ENCODE peak calls at places on chromosomes 5 and 9, in ten cellular contexts. T, X, I, P, D, M, O, E, C and L are unnamed samples.

GRCh38 chr5:109146611-109147010 is 263.2 kb downstream of the PJA2 start:
- DNase-seq in O (no peak), C (no peak), T (no peak), I (no peak), M (no peak), P (no peak), E (no peak), D (no peak), X (no peak), L (no peak)

GRCh38 chr5:158378931-158379330 is 520.0 kb upstream of the CLINT1 start:
- DNase-seq in C (no peak), D (no peak), I (no peak), M (no peak), X (no peak), T (no peak), P (no peak), O (no peak), E (no peak), L (no peak)

GRCh38 chr9:38315085-38315595 is 77.4 kb upstream of the ALDH1B1 start:
- DNase-seq in X (no peak), T (no peak), D (no peak), O (no peak), I (no peak), M (no peak), C (no peak), P (no peak), E (no peak), L (no peak)

GRCh38 chr9:89219637-89220036 is 41.0 kb upstream of the SHC3 start:
- DNase-seq in M (no peak), D (no peak), E (no peak), C (no peak), O (no peak), T (no peak), P (no peak), I (no peak), X (no peak), L (no peak)

GRCh38 chr5:117621921-117622320 is 1047.3 kb upstream of the SEMA6A start:
- DNase-seq in P (no peak), E (no peak), T (no peak), I (no peak), C (no peak), X (no peak), O (no peak), D (no peak), M (no peak), L (no peak)

GRCh38 chr5:154202379-154203260 is 12.1 kb downstream of the GALNT10 start:
- DNase-seq in T (no peak), O (no peak), D (no peak), C (no peak), M (no peak), P (no peak), X (no peak), I (no peak), E (no peak), L (no peak)

GRCh38 chr9:91659529-91660294 is 236.1 kb upstream of the NFIL3 start:
- DNase-seq in E (no peak), O (peak; percentile 35), T (no peak), D (no peak), X (no peak), P (no peak), I (no peak), C (no peak), M (no peak), L (no peak)

GRCh38 chr5:89471556-89471955 is 588.6 kb upstream of the MEF2C start:
- DNase-seq in M (no peak), C (no peak), P (no peak), E (no peak), T (no peak), D (no peak), X (no peak), O (no peak), I (no peak), L (no peak)

GRCh38 chr9:116027096-116027495 is 126.5 kb upstream of the PAPPA start:
- DNase-seq in O (no peak), P (no peak), C (no peak), T (no peak), X (no peak), E (no peak), M (no peak), D (no peak), I (no peak), L (no peak)

GRCh38 chr5:103523319-103523718 is 39.3 kb downstream of the NUDT12 start:
- DNase-seq in M (no peak), X (no peak), O (no peak), P (no peak), E (no peak), D (no peak), T (no peak), I (no peak), C (no peak), L (peak; percentile 95)

GRCh38 chr5:76947064-76947463 is 5.8 kb upstream of the CRHBP start:
- DNase-seq in M (no peak), D (no peak), P (no peak), T (no peak), I (no peak), O (no peak), E (no peak), X (no peak), C (no peak), L (no peak)

GRCh38 chr9:74821636-74822035 is 66.1 kb downstream of the TRPM6 start:
- DNase-seq in T (no peak), I (no peak), M (no peak), X (no peak), E (no peak), O (no peak), P (no peak), D (no peak), C (no peak), L (no peak)

GRCh38 chr5:123800640-123801039 is 288.7 kb downstream of the CSNK1G3 start:
- DNase-seq in M (no peak), X (no peak), P (no peak), T (no peak), I (no peak), E (no peak), D (no peak), O (no peak), C (no peak), L (no peak)

GRCh38 chr9:94714494-94714893 is 12.0 kb upstream of the AOPEP start:
- DNase-seq in I (no peak), M (no peak), P (no peak), E (no peak), X (no peak), D (no peak), T (no peak), O (no peak), C (no peak), L (no peak)

GRCh38 chr9:122095010-122095767 is 2.1 kb upstream of the TTLL11 start:
- DNase-seq in E (peak; percentile 43), O (peak; percentile 52), I (no peak), X (peak; percentile 41), C (no peak), T (no peak), D (no peak), P (no peak), M (no peak), L (peak; percentile 66)

DNA sequence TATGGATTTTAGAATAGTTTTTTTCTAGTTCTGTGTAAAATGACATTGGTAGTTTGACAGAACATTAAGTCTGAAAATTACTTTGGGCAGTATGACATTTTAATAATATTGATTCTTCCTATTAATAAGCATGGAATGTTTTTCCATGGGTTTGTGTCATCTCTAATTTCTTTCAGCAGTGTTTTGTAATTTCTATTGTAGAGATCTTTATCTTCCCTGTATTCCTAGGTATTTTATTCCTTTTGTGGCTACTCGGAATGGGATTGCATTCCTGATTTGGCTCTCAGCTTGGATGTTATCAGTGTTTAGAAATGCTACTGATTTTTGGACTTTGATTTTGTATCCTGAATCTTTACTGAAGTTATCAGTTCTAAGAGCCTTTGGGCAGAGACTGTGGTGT is 420.4 kb downstream of the KIAA0825 start:
- DNase-seq in I (no peak), M (no peak), X (no peak), E (no peak), D (no peak), O (no peak), T (no peak), P (no peak), C (no peak), L (no peak)
- H3K9me3 ChIP-seq in I (no peaks in the 10 kb centered on the region), M (no peaks in the 10 kb centered on the region), X (no peaks in the 10 kb centered on the region), E (no peaks in the 10 kb centered on the region), D (no peaks in the 10 kb centered on the region), O (no peaks in the 10 kb centered on the region), T (no peaks in the 10 kb centered on the region), P (no peaks in the 10 kb centered on the region), C (no peaks in the 10 kb centered on the region), L (no peaks in the 10 kb centered on the region)

GRCh38 chr9:108296056-108296455 is 559.7 kb downstream of the ACTL7B start:
- DNase-seq in E (no peak), M (no peak), D (no peak), T (no peak), I (no peak), X (no peak), C (no peak), O (no peak), P (no peak), L (no peak)
- H3K27ac ChIP-seq in E (no peak overlapping the region), M (no peak overlapping the region), D (peak overlapping the region; percentile 1), T (no peak overlapping the region), I (no peak overlapping the region), X (no peak overlapping the region), C (no peak overlapping the region), O (no peak overlapping the region), P (no peak overlapping the region), L (no peak overlapping the region)

GRCh38 chr9:135647897-135648296 is 8.6 kb upstream of the GLT6D1 start:
- DNase-seq in I (no peak), O (no peak), D (no peak), T (no peak), C (no peak), X (no peak), E (no peak), M (no peak), P (no peak), L (no peak)
- H3K9me3 ChIP-seq in I (peaks cover 3% of the 10 kb centered on the region), O (peaks cover 79% of the 10 kb centered on the region), D (no peaks in the 10 kb centered on the region), T (peaks cover 43% of the 10 kb centered on the region), C (peaks cover 29% of the 10 kb centered on the region), X (peaks cover 22% of the 10 kb centered on the region), E (peaks cover 5% of the 10 kb centered on the region), M (peaks cover 15% of the 10 kb centered on the region), P (peaks cover 21% of the 10 kb centered on the region), L (no peaks in the 10 kb centered on the region)

GRCh38 chr9:127506814-127507750 is 55.8 kb downstream of the LRSAM1 start:
- DNase-seq in E (no peak), O (no peak), P (peak; percentile 63), I (no peak), C (no peak), X (no peak), T (no peak), D (no peak), M (no peak), L (no peak)

GRCh38 chr9:127507751-127508648 is 56.7 kb downstream of the LRSAM1 start:
- DNase-seq in X (no peak), P (peak; percentile 65), O (no peak), T (no peak), D (no peak), E (no peak), I (no peak), C (no peak), M (no peak), L (no peak)

GRCh38 chr9:127508901-127509260 is 57.6 kb downstream of the LRSAM1 start:
- DNase-seq in T (no peak), I (no peak), O (no peak), D (no peak), P (peak; percentile 62), X (no peak), C (no peak), M (no peak), E (no peak), L (no peak)

GRCh38 chr9:127509261-127509954 is 58.1 kb downstream of the LRSAM1 start:
- DNase-seq in T (no peak), D (no peak), C (no peak), P (no peak), M (no peak), I (no peak), X (no peak), E (no peak), O (no peak), L (peak; percentile 66)

GRCh38 chr9:127509955-127510299 is 58.6 kb downstream of the LRSAM1 start:
- DNase-seq in M (no peak), I (no peak), D (no peak), O (no peak), E (no peak), X (no peak), C (no peak), P (peak; percentile 59), T (no peak), L (no peak)
- H3K27ac ChIP-seq in M (no peak overlapping the region), I (peak overlapping the region; percentile 54), D (peak overlapping the region; percentile 66), O (no peak overlapping the region), E (no peak overlapping the region), X (peak overlapping the region; percentile 58), C (peak overlapping the region; percentile 83), P (peak overlapping the region; percentile 56), T (peak overlapping the region; percentile 60), L (peak overlapping the region; percentile 66)